ENCODE peak calls at places on chromosomes 3 and 15, in five cellular contexts. O is H1, Q is A549, R is upper lobe of left lung, F is gastrocnemius medialis. V is an unnamed sample.
A peak's percentile ranks its signal among the peaks of the same experiment; 100 is the strongest.

GRCh38 chr15:41494922-41495735 is 1.5 kb downstream of the ITPKA start:
- DNase-seq in F (no peak), Q (no peak), R (no peak), O (peak; percentile 83), V (no peak)

GRCh38 chr3:65035231-65035630 is 347.4 kb upstream of the ADAMTS9 start:
- DNase-seq in Q (no peak), O (no peak), F (no peak), R (no peak), V (no peak)

GRCh38 chr3:178475062-178475461 is 61.2 kb upstream of the KCNMB2 start:
- DNase-seq in F (no peak), O (no peak), R (no peak), Q (no peak), V (no peak)

GRCh38 chr15:90266061-90266431 is 574 bp downstream of the NGRN start:
- DNase-seq in O (peak; percentile 70), F (peak; percentile 35), Q (peak; percentile 72), R (peak; percentile 50), V (no peak)

GRCh38 chr3:4290272-4290893 is 12.8 kb upstream of the SETMAR start:
- DNase-seq in F (no peak), O (no peak), R (no peak), Q (peak; percentile 16), V (no peak)

GRCh38 chr15:91855684-91856553 is 2.4 kb downstream of the SLCO3A1 start:
- DNase-seq in Q (peak; percentile 73), O (peak; percentile 78), F (no peak), R (peak; percentile 81), V (no peak)

GRCh38 chr3:48952510-48953118 is 34.0 kb downstream of the ARIH2 start:
- DNase-seq in Q (no peak), F (peak; percentile 37), O (peak; percentile 79), R (peak; percentile 34), V (no peak)

GRCh38 chr3:43405888-43406636 is 119.7 kb downstream of the SNRK start:
- DNase-seq in O (no peak), F (peak; percentile 77), Q (no peak), R (no peak), V (no peak)

GRCh38 chr15:93250212-93250611 is 161.2 kb upstream of the RGMA start:
- DNase-seq in O (no peak), Q (no peak), R (peak; percentile 55), F (no peak), V (no peak)

GRCh38 chr3:28575100-28575747 is 226.6 kb upstream of the AZI2 start:
- DNase-seq in O (no peak), F (peak; percentile 28), Q (no peak), R (peak; percentile 23), V (no peak)

GRCh38 chr3:52606373-52607085 is 70.1 kb downstream of the UQCC5 start:
- DNase-seq in F (peak; percentile 79), O (no peak), Q (peak; percentile 26), R (peak; percentile 72), V (no peak)

GRCh38 chr15:52193321-52193720 is 2.1 kb upstream of the GNB5 start:
- DNase-seq in R (no peak), Q (no peak), F (peak; percentile 38), O (no peak), V (no peak)

GRCh38 chr3:32973982-32974381 is 22.5 kb downstream of the CCR4 start:
- DNase-seq in Q (no peak), R (no peak), F (no peak), O (no peak), V (no peak)

GRCh38 chr3:116473602-116474001 is 28.3 kb upstream of the LSAMP start:
- DNase-seq in R (no peak), F (no peak), Q (no peak), O (no peak), V (no peak)

GRCh38 chr3:36991923-36992805 is 767 bp downstream of the EPM2AIP1 start:
- DNase-seq in F (peak; percentile 32), Q (peak; percentile 8), O (no peak), R (peak; percentile 33), V (no peak)

GRCh38 chr15:79978694-79979519 is 7.9 kb upstream of the BCL2A1 start:
- DNase-seq in R (no peak), F (no peak), O (no peak), Q (no peak), V (no peak)

GRCh38 chr3:152399374-152399773 is 130.6 kb downstream of the MBNL1 start:
- DNase-seq in R (peak; percentile 46), O (no peak), F (peak; percentile 68), Q (no peak), V (no peak)

GRCh38 chr3:57077630-57078365 is 17.3 kb downstream of the SPATA12 start:
- DNase-seq in O (no peak), F (no peak), R (no peak), Q (no peak), V (no peak)

GRCh38 chr15:67133738-67134576 is 68.6 kb downstream of the SMAD3 start:
- DNase-seq in O (no peak), F (no peak), R (no peak), Q (peak; percentile 47), V (no peak)

GRCh38 chr3:86895202-86895601 is 95.7 kb downstream of the VGLL3 start:
- DNase-seq in F (no peak), O (no peak), R (no peak), Q (no peak), V (no peak)

GRCh38 chr3:186902154-186902553 is 28.2 kb upstream of the ST6GAL1 start:
- DNase-seq in Q (no peak), R (no peak), O (no peak), F (no peak), V (no peak)

GRCh38 chr15:40320409-40320808 is 3.1 kb upstream of the INAFM2 start:
- DNase-seq in O (no peak), F (no peak), R (peak; percentile 14), Q (no peak), V (no peak)

GRCh38 chr3:113117511-113118302 is 93.7 kb upstream of the BOC start:
- DNase-seq in O (no peak), R (no peak), Q (no peak), F (no peak), V (no peak)

GRCh38 chr3:129604942-129605592 is 1.4 kb downstream of the PLXND1 start:
- DNase-seq in R (no peak), O (peak; percentile 60), F (no peak), Q (no peak), V (no peak)

GRCh38 chr3:129605593-129606521 is 619 bp downstream of the PLXND1 start:
- DNase-seq in Q (peak; percentile 36), O (peak; percentile 82), F (peak; percentile 39), R (peak; percentile 51), V (no peak)

GRCh38 chr3:129603561-129603942 is 2.9 kb downstream of the PLXND1 start:
- DNase-seq in O (no peak), Q (no peak), R (peak; percentile 51), F (no peak), V (no peak)

GRCh38 chr3:129602730-129603560 is 3.5 kb downstream of the PLXND1 start:
- DNase-seq in R (peak; percentile 83), Q (peak; percentile 44), F (peak; percentile 75), O (no peak), V (no peak)

GRCh38 chr3:129604223-129604941 is 2.1 kb downstream of the PLXND1 start:
- DNase-seq in R (no peak), O (no peak), Q (no peak), F (no peak), V (no peak)
- H3K27ac ChIP-seq in R (peak overlapping the region; percentile 94), O (no peak overlapping the region), Q (peak overlapping the region; percentile 97), F (peak overlapping the region; percentile 80), V (peak overlapping the region; percentile 94)

GRCh38 chr15:85620321-85621044 is 174.2 kb downstream of the KLHL25 start:
- DNase-seq in O (no peak), F (no peak), Q (no peak), R (no peak), V (no peak)
- TF ChIP-seq POLR2A in O (no peak), F (peak; percentile 69), Q (no peak), R (no peak), V (peak; percentile 52)

GRCh38 chr3:12198301-12198700 is 39.6 kb upstream of the TIMP4 start:
- DNase-seq in O (no peak), R (no peak), F (no peak), Q (no peak), V (no peak)
- H3K27ac ChIP-seq in O (no peak overlapping the region), R (no peak overlapping the region), F (no peak overlapping the region), Q (peak overlapping the region; percentile 60), V (no peak overlapping the region)

GRCh38 chr15:76341366-76342045 is 4.9 kb downstream of the ISL2 start:
- DNase-seq in O (peak; percentile 76), F (no peak), R (no peak), Q (no peak), V (no peak)
- TF ChIP-seq POLR2A in O (no peak), F (no peak), R (no peak), Q (no peak), V (no peak)

V was measured in esophagus squamous epithelium.